ENCODE peak calls at places on chromosomes 13 and 19, in seven cellular contexts. A is PC-9, W is stomach, T is sigmoid colon, N is endodermal cell, H is psoas muscle, Q is tibial artery. B is an unnamed sample.

GRCh38 chr13:99307648-99308339 is 595 bp upstream of the GPR183 start:
- DNase-seq in H (no peak), W (no peak), T (no peak), N (peak), Q (peak), A (no peak), B (no peak)

GRCh38 chr13:96044238-96044637 is 9.0 kb downstream of the UGGT2 start:
- DNase-seq in W (no peak), H (no peak), N (no peak), Q (no peak), A (no peak), T (no peak), B (no peak)

GRCh38 chr13:48564046-48564445 is 31.2 kb upstream of the RCBTB2 start:
- DNase-seq in T (no peak), H (no peak), N (no peak), A (no peak), Q (no peak), W (no peak), B (no peak)

GRCh38 chr13:53411443-53411842 is 382.8 kb downstream of the OLFM4 start:
- DNase-seq in A (no peak), Q (no peak), W (no peak), H (no peak), T (no peak), N (no peak), B (no peak)

GRCh38 chr19:19176950-19177349 is 6.9 kb upstream of the MEF2B start:
- DNase-seq in Q (no peak), N (peak), A (no peak), H (no peak), W (no peak), T (no peak), B (no peak)

GRCh38 chr13:58906329-58907007 is 1257.3 kb downstream of the DIAPH3 start:
- DNase-seq in H (no peak), W (no peak), N (no peak), T (no peak), Q (no peak), A (no peak), B (no peak)

GRCh38 chr19:5036733-5037681 is 68.1 kb downstream of the KDM4B start:
- DNase-seq in H (peak), T (peak), W (no peak), Q (no peak), N (no peak), A (no peak), B (peak)

GRCh38 chr19:18364826-18365528 is 21.0 kb upstream of the GDF15 start:
- DNase-seq in H (no peak), Q (peak), N (no peak), T (peak), A (peak), W (peak), B (peak)

GRCh38 chr19:39351537-39352037 is 9.4 kb downstream of the SAMD4B start:
- DNase-seq in A (no peak), H (no peak), N (no peak), T (no peak), W (no peak), Q (no peak), B (no peak)

GRCh38 chr19:39327990-39328705 is 7.5 kb upstream of the LRFN1 start:
- DNase-seq in H (peak), A (peak), W (peak), N (peak), T (peak), Q (peak), B (peak)

GRCh38 chr13:35157143-35157755 is 215.2 kb downstream of the NBEA start:
- DNase-seq in W (no peak), H (no peak), N (peak), T (no peak), Q (no peak), A (peak), B (no peak)

GRCh38 chr13:101452519-101453485 is at the start of gene ITGBL1:
- DNase-seq in N (peak), H (peak), Q (peak), T (no peak), A (peak), W (no peak), B (peak)
- H3K27ac ChIP-seq in N (no peak), H (no peak), Q (peak), T (peak), A (peak), W (peak), B (no peak)

GRCh38 chr13:43804461-43805070 is 17.8 kb upstream of the ENOX1 start:
- DNase-seq in N (no peak), Q (no peak), H (no peak), A (peak), T (no peak), W (no peak), B (no peak)
- TF ChIP-seq CTCF in N (peak), Q (peak), H (peak), A (peak), T (peak), W (no peak), B (peak)

DNA sequence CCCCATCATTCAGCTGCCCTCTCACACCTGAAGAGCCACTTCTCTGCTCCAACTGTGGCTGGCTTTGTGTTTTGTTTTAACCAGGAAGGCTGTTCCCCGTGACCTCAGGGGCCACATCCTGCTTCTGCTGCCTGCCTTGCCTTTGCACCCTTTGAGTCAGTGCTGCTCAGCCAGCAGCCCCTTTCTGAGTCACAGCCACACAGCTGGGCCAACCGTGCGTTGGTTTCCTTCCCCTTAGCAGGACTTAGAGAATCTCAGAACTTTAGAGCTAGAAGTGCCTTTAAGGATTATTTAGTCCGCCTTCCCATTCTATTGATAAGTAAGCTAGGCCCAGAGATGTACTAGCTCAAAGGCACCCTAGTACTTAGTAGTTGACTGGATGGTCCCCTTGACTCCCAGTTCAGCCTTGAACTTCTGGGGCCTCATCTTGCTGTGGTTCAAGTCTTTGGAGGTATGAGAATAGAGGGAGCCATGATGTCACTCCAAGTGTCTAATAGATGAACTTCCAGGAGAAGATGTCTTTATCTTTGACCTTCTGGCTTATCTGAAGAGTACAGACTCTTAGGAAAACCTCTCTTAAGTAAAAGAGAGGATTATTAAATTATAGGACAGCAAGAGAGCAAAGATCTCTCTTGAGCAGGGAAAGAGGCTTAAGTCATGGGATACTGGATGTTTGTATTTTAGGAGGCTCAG is 8.0 kb downstream of the RGCC start:
- DNase-seq in T (no peak), W (peak), A (no peak), N (no peak), Q (peak), H (peak), B (peak)
- H3K4me3 ChIP-seq in T (no peak), W (no peak), A (no peak), N (no peak), Q (no peak), H (no peak), B (no peak)

GRCh38 chr13:90947976-90948375 is 399.5 kb upstream of the MIR17HG start:
- DNase-seq in A (no peak), Q (no peak), N (no peak), H (no peak), T (no peak), W (no peak), B (no peak)

GRCh38 chr13:90951663-90952062 is 395.8 kb upstream of the MIR17HG start:
- DNase-seq in N (no peak), A (no peak), H (no peak), Q (no peak), W (no peak), T (no peak), B (no peak)

GRCh38 chr13:90956036-90956435 is 391.5 kb upstream of the MIR17HG start:
- DNase-seq in H (no peak), T (no peak), Q (no peak), N (no peak), W (no peak), A (no peak), B (no peak)

GRCh38 chr13:90954605-90955004 is 392.9 kb upstream of the MIR17HG start:
- DNase-seq in N (no peak), W (no peak), A (no peak), Q (no peak), T (no peak), H (no peak), B (no peak)

GRCh38 chr13:90950134-90950533 is 397.4 kb upstream of the MIR17HG start:
- DNase-seq in T (no peak), A (no peak), H (no peak), W (no peak), N (no peak), Q (no peak), B (no peak)
- H3K27ac ChIP-seq in T (no peak), A (no peak), H (no peak), W (no peak), N (no peak), Q (no peak), B (no peak)

GRCh38 chr19:2232286-2233151 is 3.6 kb downstream of the PLEKHJ1 start:
- DNase-seq in H (no peak), T (no peak), W (no peak), A (no peak), Q (no peak), N (no peak), B (no peak)
- TF ChIP-seq CTCF in H (no peak), T (no peak), W (no peak), A (no peak), Q (no peak), N (no peak), B (no peak)